ENCODE peak calls at places on chromosomes 16 and 17, in nine cellular contexts. Q is neuronal stem cell; P is AG08396; X is IMR-90; A is left lung; K is hypothalamus; U is tibial artery; V is stimulated activated CD8-positive, alpha-beta memory T cell treated with anti-CD3 and anti-CD28 coated beads, Interleukin-15, amount 100 ng/mL, for 24 hours; I is progenitor cell of endocrine pancreas. F is an unnamed sample.

GRCh38 chr17:65698381-65699061 is 137.1 kb upstream of the AXIN2 start:
- DNase-seq in K (no peak), V (no peak), X (peak), I (no peak), U (no peak), A (no peak), P (no peak), Q (peak), F (no peak)

GRCh38 chr17:40097931-40098845 is 2.2 kb downstream of the NR1D1 start:
- DNase-seq in I (no peak), P (peak), K (peak), U (peak), A (peak), Q (no peak), X (no peak), V (no peak), F (peak)

GRCh38 chr17:78416791-78417530 is 38.5 kb downstream of the PGS1 start:
- DNase-seq in K (no peak), A (peak), U (peak), X (no peak), Q (no peak), P (no peak), V (no peak), I (no peak), F (no peak)

GRCh38 chr17:1362964-1363363 is 37.1 kb downstream of the YWHAE start:
- DNase-seq in I (no peak), U (peak), K (no peak), X (no peak), A (peak), V (no peak), P (no peak), Q (no peak), F (peak)

GRCh38 chr17:4777969-4778760 is 6.5 kb downstream of the TM4SF5 start:
- DNase-seq in P (no peak), A (no peak), I (no peak), K (no peak), Q (no peak), V (no peak), U (no peak), X (peak), F (no peak)

GRCh38 chr16:85416267-85417109 is 196.6 kb upstream of the GSE1 start:
- DNase-seq in X (peak), A (peak), K (peak), U (peak), V (peak), Q (no peak), P (peak), I (no peak), F (peak)

GRCh38 chr16:88541831-88542230 is 28.4 kb upstream of the ZC3H18 start:
- DNase-seq in U (no peak), I (no peak), P (no peak), X (no peak), V (no peak), A (no peak), Q (no peak), K (no peak), F (no peak)

GRCh38 chr17:15490634-15491261 is 23.3 kb upstream of the CDRT4 start:
- DNase-seq in P (peak), X (peak), A (peak), Q (peak), I (no peak), K (peak), V (no peak), U (peak), F (peak)

GRCh38 chr16:84332975-84333684 is 35.2 kb upstream of the ATP2C2 start:
- DNase-seq in X (no peak), P (no peak), K (no peak), Q (no peak), V (no peak), I (no peak), A (peak), U (no peak), F (no peak)

GRCh38 chr17:64687959-64688358 is 25.9 kb upstream of the SMURF2 start:
- DNase-seq in V (no peak), Q (no peak), X (peak), U (no peak), K (no peak), A (no peak), P (peak), I (no peak), F (no peak)

GRCh38 chr17:75665981-75666380 is 973 bp downstream of the RECQL5 start:
- DNase-seq in P (no peak), A (no peak), X (no peak), K (no peak), V (no peak), Q (no peak), I (no peak), U (no peak), F (no peak)

GRCh38 chr17:37607637-37608368 is 1.4 kb downstream of the SYNRG start:
- DNase-seq in P (no peak), I (no peak), K (no peak), V (no peak), U (no peak), A (no peak), Q (no peak), X (no peak), F (no peak)

GRCh38 chr16:56193951-56194726 is 2.9 kb downstream of the GNAO1 start:
- DNase-seq in P (peak), V (peak), X (peak), K (peak), Q (peak), A (peak), I (peak), U (peak), F (peak)

GRCh38 chr17:55635253-55635766 is 87.4 kb downstream of the TMEM100 start:
- DNase-seq in K (no peak), X (peak), U (no peak), Q (no peak), I (no peak), A (no peak), P (no peak), V (no peak), F (no peak)

GRCh38 chr17:62032480-62032879 is 32.6 kb downstream of the MED13 start:
- DNase-seq in I (no peak), A (no peak), X (no peak), K (no peak), P (no peak), Q (no peak), V (no peak), U (no peak), F (no peak)

GRCh38 chr16:19601083-19601976 is 45.8 kb downstream of the VPS35L start:
- DNase-seq in I (no peak), V (no peak), P (peak), K (peak), U (no peak), A (no peak), Q (peak), X (peak), F (no peak)